ENCODE peak calls at places on chromosomes 3 and 15, in ten cellular contexts. One of them, this sample, is unnamed.

GRCh38 chr15:28993720-28994053 is 107.9 kb downstream of the APBA2 start:
- DNase-seq in GF-D8: no peak
- DNase-seq in SHP77 treated with DMSO at 0.1 percent for 48 hours: no peak
- DNase-seq in nucleus accumbens: no peak
- DNase-seq in RCC 7860: no peak
- DNase-seq in neural progenitor cell: no peak
- DNase-seq in EL: no peak
- DNase-seq in glomerular endothelial cell: no peak
- DNase-seq in hippocampal formation: no peak
- DNase-seq in stimulated activated CD8-positive, alpha-beta memory T cell treated with anti-CD3 and anti-CD28 coated beads, Interleukin-4, amount 100 ng/mL, for 1 hour: no peak
- DNase-seq in this sample: no peak

GRCh38 chr3:61571516-61572336 is 10.4 kb downstream of the PTPRG start:
- DNase-seq in GF-D8: no peak
- DNase-seq in SHP77 treated with DMSO at 0.1 percent for 48 hours: no peak
- DNase-seq in nucleus accumbens: no peak
- DNase-seq in RCC 7860: no peak
- DNase-seq in neural progenitor cell: no peak
- DNase-seq in EL: peak
- DNase-seq in glomerular endothelial cell: no peak
- DNase-seq in hippocampal formation: no peak
- DNase-seq in stimulated activated CD8-positive, alpha-beta memory T cell treated with anti-CD3 and anti-CD28 coated beads, Interleukin-4, amount 100 ng/mL, for 1 hour: no peak
- DNase-seq in this sample: no peak

GRCh38 chr3:98587654-98588532 is 5.5 kb downstream of the CPOX start:
- DNase-seq in GF-D8: no peak
- DNase-seq in SHP77 treated with DMSO at 0.1 percent for 48 hours: no peak
- DNase-seq in nucleus accumbens: no peak
- DNase-seq in RCC 7860: no peak
- DNase-seq in neural progenitor cell: no peak
- DNase-seq in EL: peak
- DNase-seq in glomerular endothelial cell: no peak
- DNase-seq in hippocampal formation: no peak
- DNase-seq in stimulated activated CD8-positive, alpha-beta memory T cell treated with anti-CD3 and anti-CD28 coated beads, Interleukin-4, amount 100 ng/mL, for 1 hour: no peak
- DNase-seq in this sample: no peak

GRCh38 chr3:126734324-126734723 is 30.3 kb downstream of the CHCHD6 start:
- DNase-seq in GF-D8: no peak
- DNase-seq in SHP77 treated with DMSO at 0.1 percent for 48 hours: no peak
- DNase-seq in nucleus accumbens: no peak
- DNase-seq in RCC 7860: no peak
- DNase-seq in neural progenitor cell: no peak
- DNase-seq in EL: no peak
- DNase-seq in glomerular endothelial cell: no peak
- DNase-seq in hippocampal formation: no peak
- DNase-seq in stimulated activated CD8-positive, alpha-beta memory T cell treated with anti-CD3 and anti-CD28 coated beads, Interleukin-4, amount 100 ng/mL, for 1 hour: no peak
- DNase-seq in this sample: no peak

GRCh38 chr3:61683409-61684261 is 122.3 kb downstream of the PTPRG start:
- DNase-seq in GF-D8: no peak
- DNase-seq in SHP77 treated with DMSO at 0.1 percent for 48 hours: no peak
- DNase-seq in nucleus accumbens: no peak
- DNase-seq in RCC 7860: no peak
- DNase-seq in neural progenitor cell: no peak
- DNase-seq in EL: no peak
- DNase-seq in glomerular endothelial cell: no peak
- DNase-seq in hippocampal formation: no peak
- DNase-seq in stimulated activated CD8-positive, alpha-beta memory T cell treated with anti-CD3 and anti-CD28 coated beads, Interleukin-4, amount 100 ng/mL, for 1 hour: no peak
- DNase-seq in this sample: no peak

GRCh38 chr3:13022348-13023250 is 50.6 kb downstream of the IQSEC1 start:
- DNase-seq in GF-D8: no peak
- DNase-seq in SHP77 treated with DMSO at 0.1 percent for 48 hours: peak
- DNase-seq in nucleus accumbens: no peak
- DNase-seq in RCC 7860: no peak
- DNase-seq in neural progenitor cell: peak
- DNase-seq in EL: peak
- DNase-seq in glomerular endothelial cell: no peak
- DNase-seq in hippocampal formation: no peak
- DNase-seq in stimulated activated CD8-positive, alpha-beta memory T cell treated with anti-CD3 and anti-CD28 coated beads, Interleukin-4, amount 100 ng/mL, for 1 hour: no peak
- DNase-seq in this sample: no peak

GRCh38 chr3:138492980-138493675 is 58.7 kb downstream of the ESYT3 start:
- DNase-seq in GF-D8: no peak
- DNase-seq in SHP77 treated with DMSO at 0.1 percent for 48 hours: no peak
- DNase-seq in nucleus accumbens: no peak
- DNase-seq in RCC 7860: no peak
- DNase-seq in neural progenitor cell: no peak
- DNase-seq in EL: no peak
- DNase-seq in glomerular endothelial cell: no peak
- DNase-seq in hippocampal formation: no peak
- DNase-seq in stimulated activated CD8-positive, alpha-beta memory T cell treated with anti-CD3 and anti-CD28 coated beads, Interleukin-4, amount 100 ng/mL, for 1 hour: no peak
- DNase-seq in this sample: no peak

GRCh38 chr15:40859206-40859851 is 14.7 kb downstream of the RHOV start:
- DNase-seq in GF-D8: peak
- DNase-seq in SHP77 treated with DMSO at 0.1 percent for 48 hours: peak
- DNase-seq in nucleus accumbens: peak
- DNase-seq in RCC 7860: peak
- DNase-seq in neural progenitor cell: peak
- DNase-seq in EL: peak
- DNase-seq in glomerular endothelial cell: peak
- DNase-seq in hippocampal formation: peak
- DNase-seq in stimulated activated CD8-positive, alpha-beta memory T cell treated with anti-CD3 and anti-CD28 coated beads, Interleukin-4, amount 100 ng/mL, for 1 hour: peak
- DNase-seq in this sample: peak

GRCh38 chr15:38253448-38253847 is 812 bp downstream of the SPRED1 start:
- DNase-seq in GF-D8: no peak
- DNase-seq in SHP77 treated with DMSO at 0.1 percent for 48 hours: peak
- DNase-seq in nucleus accumbens: no peak
- DNase-seq in RCC 7860: peak
- DNase-seq in neural progenitor cell: peak
- DNase-seq in EL: peak
- DNase-seq in glomerular endothelial cell: no peak
- DNase-seq in hippocampal formation: no peak
- DNase-seq in stimulated activated CD8-positive, alpha-beta memory T cell treated with anti-CD3 and anti-CD28 coated beads, Interleukin-4, amount 100 ng/mL, for 1 hour: no peak
- DNase-seq in this sample: peak

GRCh38 chr3:197513953-197514785 is 41.6 kb downstream of the BDH1 start:
- DNase-seq in GF-D8: no peak
- DNase-seq in SHP77 treated with DMSO at 0.1 percent for 48 hours: no peak
- DNase-seq in nucleus accumbens: no peak
- DNase-seq in RCC 7860: no peak
- DNase-seq in neural progenitor cell: no peak
- DNase-seq in EL: no peak
- DNase-seq in glomerular endothelial cell: no peak
- DNase-seq in hippocampal formation: no peak
- DNase-seq in stimulated activated CD8-positive, alpha-beta memory T cell treated with anti-CD3 and anti-CD28 coated beads, Interleukin-4, amount 100 ng/mL, for 1 hour: no peak
- DNase-seq in this sample: no peak

GRCh38 chr15:72315706-72316370 is 4.1 kb downstream of the CELF6 start:
- DNase-seq in GF-D8: no peak
- DNase-seq in SHP77 treated with DMSO at 0.1 percent for 48 hours: peak
- DNase-seq in nucleus accumbens: no peak
- DNase-seq in RCC 7860: no peak
- DNase-seq in neural progenitor cell: no peak
- DNase-seq in EL: no peak
- DNase-seq in glomerular endothelial cell: no peak
- DNase-seq in hippocampal formation: no peak
- DNase-seq in stimulated activated CD8-positive, alpha-beta memory T cell treated with anti-CD3 and anti-CD28 coated beads, Interleukin-4, amount 100 ng/mL, for 1 hour: no peak
- DNase-seq in this sample: no peak

GRCh38 chr15:79329186-79329611 is 18.3 kb downstream of the TMED3 start:
- DNase-seq in GF-D8: no peak
- DNase-seq in SHP77 treated with DMSO at 0.1 percent for 48 hours: no peak
- DNase-seq in nucleus accumbens: no peak
- DNase-seq in RCC 7860: peak
- DNase-seq in neural progenitor cell: no peak
- DNase-seq in EL: peak
- DNase-seq in glomerular endothelial cell: peak
- DNase-seq in hippocampal formation: no peak
- DNase-seq in stimulated activated CD8-positive, alpha-beta memory T cell treated with anti-CD3 and anti-CD28 coated beads, Interleukin-4, amount 100 ng/mL, for 1 hour: no peak
- DNase-seq in this sample: no peak

GRCh38 chr3:2851356-2851755 is 258.8 kb downstream of the IL5RA start:
- DNase-seq in GF-D8: no peak
- DNase-seq in SHP77 treated with DMSO at 0.1 percent for 48 hours: no peak
- DNase-seq in nucleus accumbens: no peak
- DNase-seq in RCC 7860: no peak
- DNase-seq in neural progenitor cell: no peak
- DNase-seq in EL: no peak
- DNase-seq in glomerular endothelial cell: no peak
- DNase-seq in hippocampal formation: no peak
- DNase-seq in stimulated activated CD8-positive, alpha-beta memory T cell treated with anti-CD3 and anti-CD28 coated beads, Interleukin-4, amount 100 ng/mL, for 1 hour: no peak
- DNase-seq in this sample: no peak

GRCh38 chr3:163779396-163780344 is 1298.6 kb downstream of the SI start:
- DNase-seq in GF-D8: no peak
- DNase-seq in SHP77 treated with DMSO at 0.1 percent for 48 hours: no peak
- DNase-seq in nucleus accumbens: no peak
- DNase-seq in RCC 7860: no peak
- DNase-seq in neural progenitor cell: peak
- DNase-seq in EL: no peak
- DNase-seq in glomerular endothelial cell: no peak
- DNase-seq in hippocampal formation: no peak
- DNase-seq in stimulated activated CD8-positive, alpha-beta memory T cell treated with anti-CD3 and anti-CD28 coated beads, Interleukin-4, amount 100 ng/mL, for 1 hour: no peak
- DNase-seq in this sample: no peak

GRCh38 chr3:116019254-116019763 is 396.0 kb downstream of the GAP43 start:
- DNase-seq in GF-D8: no peak
- DNase-seq in SHP77 treated with DMSO at 0.1 percent for 48 hours: no peak
- DNase-seq in nucleus accumbens: no peak
- DNase-seq in RCC 7860: no peak
- DNase-seq in neural progenitor cell: no peak
- DNase-seq in EL: no peak
- DNase-seq in glomerular endothelial cell: no peak
- DNase-seq in hippocampal formation: no peak
- DNase-seq in stimulated activated CD8-positive, alpha-beta memory T cell treated with anti-CD3 and anti-CD28 coated beads, Interleukin-4, amount 100 ng/mL, for 1 hour: no peak
- DNase-seq in this sample: no peak

GRCh38 chr3:128849776-128850542 is 29.5 kb upstream of the ACAD9 start:
- DNase-seq in GF-D8: no peak
- DNase-seq in SHP77 treated with DMSO at 0.1 percent for 48 hours: no peak
- DNase-seq in nucleus accumbens: no peak
- DNase-seq in RCC 7860: peak
- DNase-seq in neural progenitor cell: peak
- DNase-seq in EL: peak
- DNase-seq in glomerular endothelial cell: no peak
- DNase-seq in hippocampal formation: no peak
- DNase-seq in stimulated activated CD8-positive, alpha-beta memory T cell treated with anti-CD3 and anti-CD28 coated beads, Interleukin-4, amount 100 ng/mL, for 1 hour: no peak
- DNase-seq in this sample: no peak

GRCh38 chr15:70243686-70244540 is 146.2 kb upstream of the TLE3 start:
- DNase-seq in GF-D8: no peak
- DNase-seq in SHP77 treated with DMSO at 0.1 percent for 48 hours: no peak
- DNase-seq in nucleus accumbens: no peak
- DNase-seq in RCC 7860: no peak
- DNase-seq in neural progenitor cell: peak
- DNase-seq in EL: no peak
- DNase-seq in glomerular endothelial cell: no peak
- DNase-seq in hippocampal formation: no peak
- DNase-seq in stimulated activated CD8-positive, alpha-beta memory T cell treated with anti-CD3 and anti-CD28 coated beads, Interleukin-4, amount 100 ng/mL, for 1 hour: no peak
- DNase-seq in this sample: no peak

GRCh38 chr3:16364963-16365362 is 100.0 kb downstream of the OXNAD1 start:
- DNase-seq in GF-D8: no peak
- DNase-seq in SHP77 treated with DMSO at 0.1 percent for 48 hours: no peak
- DNase-seq in nucleus accumbens: no peak
- DNase-seq in RCC 7860: no peak
- DNase-seq in neural progenitor cell: no peak
- DNase-seq in EL: no peak
- DNase-seq in glomerular endothelial cell: no peak
- DNase-seq in hippocampal formation: no peak
- DNase-seq in stimulated activated CD8-positive, alpha-beta memory T cell treated with anti-CD3 and anti-CD28 coated beads, Interleukin-4, amount 100 ng/mL, for 1 hour: no peak
- DNase-seq in this sample: no peak